ENCODE peak calls at places on chromosomes 11 and 22, in four cellular contexts. Z is right cardiac atrium, I is NCI-H774, P is H7. V is an unnamed sample.

GRCh38 chr11:67285541-67286498 is 3.3 kb upstream of the ANKRD13D start:
- DNase-seq in Z (peak), I (no peak), P (peak), V (no peak)

GRCh38 chr11:99069831-99070444 is 49.2 kb downstream of the CNTN5 start:
- DNase-seq in Z (no peak), P (peak), I (peak), V (peak)

GRCh38 chr22:46142548-46143490 is 7.5 kb upstream of the PPARA start:
- DNase-seq in Z (no peak), I (no peak), P (no peak), V (no peak)

GRCh38 chr22:27994481-27995331 is 75.7 kb upstream of the PITPNB start:
- DNase-seq in P (no peak), Z (no peak), I (no peak), V (no peak)

GRCh38 chr22:43553451-43554258 is 141.8 kb downstream of the MPPED1 start:
- DNase-seq in I (no peak), Z (no peak), P (no peak), V (no peak)

GRCh38 chr11:18696638-18697225 is 1.8 kb upstream of the TMEM86A start:
- DNase-seq in I (no peak), Z (no peak), P (no peak), V (no peak)

GRCh38 chr22:28742562-28742962 is 723 bp downstream of the HSCB start:
- DNase-seq in I (no peak), P (no peak), Z (no peak), V (no peak)

GRCh38 chr22:27560781-27561180 is 240.8 kb downstream of the MN1 start:
- DNase-seq in P (no peak), I (no peak), Z (no peak), V (no peak)

GRCh38 chr11:72114570-72114969 is 2.1 kb upstream of the ANAPC15 start:
- DNase-seq in P (no peak), Z (no peak), I (no peak), V (no peak)

GRCh38 chr11:86460461-86461404 is 86.0 kb downstream of the CCDC81 start:
- DNase-seq in P (no peak), Z (no peak), I (no peak), V (no peak)

GRCh38 chr11:44752727-44753126 is 26.0 kb downstream of the TSPAN18 start:
- DNase-seq in I (no peak), P (no peak), Z (no peak), V (no peak)

GRCh38 chr22:35638408-35638807 is 9.8 kb upstream of the APOL6 start:
- DNase-seq in Z (peak), P (peak), I (no peak), V (no peak)

GRCh38 chr11:115656684-115657083 is 152.5 kb upstream of the CADM1 start:
- DNase-seq in P (peak), Z (no peak), I (no peak), V (no peak)

GRCh38 chr11:86800076-86800955 is at the start of gene PRSS23:
- DNase-seq in P (peak), Z (peak), I (peak), V (peak)

GRCh38 chr11:117839234-117839882 is 14.8 kb upstream of the FXYD2 start:
- DNase-seq in Z (no peak), I (no peak), P (no peak), V (no peak)

GRCh38 chr11:8913961-8914660 is 3.1 kb downstream of the AKIP1 start:
- DNase-seq in P (peak), I (no peak), Z (peak), V (peak)

GRCh38 chr11:30760341-30760740 is 174.2 kb upstream of the MPPED2 start:
- DNase-seq in I (no peak), Z (no peak), P (no peak), V (no peak)

GRCh38 chr11:87417951-87418350 is 380.2 kb downstream of the TMEM135 start:
- DNase-seq in P (no peak), Z (no peak), I (no peak), V (no peak)

GRCh38 chr22:48492371-48493320 is 1335.0 kb downstream of the BRD1 start:
- DNase-seq in Z (no peak), I (peak), P (peak), V (peak)

GRCh38 chr22:27752771-27753170 is 48.8 kb downstream of the MN1 start:
- DNase-seq in I (no peak), P (peak), Z (peak), V (no peak)